ENCODE peak calls at places on chromosomes 2 and 18, in six cellular contexts. P is body of pancreas, R is heart left ventricle, C is NB4, W is transverse colon, I is uterus. U is an unnamed sample.

GRCh38 chr2:71935291-71935848 is 212.3 kb downstream of the CYP26B1 start:
- DNase-seq in W (peak), P (peak), I (peak), R (no peak), C (peak), U (no peak)

GRCh38 chr18:77057043-77057442 is 75.5 kb downstream of the MBP start:
- DNase-seq in P (no peak), I (no peak), C (peak), W (no peak), R (peak), U (no peak)

GRCh38 chr18:39842042-39842791 is 2112.8 kb upstream of the PIK3C3 start:
- DNase-seq in P (no peak), W (no peak), C (no peak), R (no peak), I (no peak), U (no peak)

GRCh38 chr2:25587361-25587760 is 86.0 kb downstream of the DTNB start:
- DNase-seq in W (no peak), R (no peak), C (peak), I (no peak), P (peak), U (no peak)

GRCh38 chr2:73985318-73986084 is 791 bp downstream of the TET3 start:
- DNase-seq in I (peak), P (peak), R (peak), W (peak), C (peak), U (peak)

GRCh38 chr2:88265352-88265960 is 95.3 kb downstream of the THNSL2 start:
- DNase-seq in P (peak), R (no peak), C (peak), W (no peak), I (no peak), U (peak)

GRCh38 chr2:168722592-168722991 is 79.8 kb upstream of the NOSTRIN start:
- DNase-seq in R (no peak), C (no peak), W (no peak), I (peak), P (peak), U (no peak)

GRCh38 chr2:96548558-96549465 is 12.3 kb downstream of the ARID5A start:
- DNase-seq in R (no peak), C (no peak), P (no peak), W (no peak), I (no peak), U (no peak)

GRCh38 chr2:128303911-128304310 is 14.8 kb downstream of the HS6ST1 start:
- DNase-seq in R (peak), I (no peak), W (no peak), P (no peak), C (no peak), U (no peak)

GRCh38 chr2:104969564-104969963 is 68.3 kb upstream of the MRPS9 start:
- DNase-seq in R (no peak), P (no peak), I (no peak), W (no peak), C (peak), U (no peak)

GRCh38 chr2:51781691-51782090 is 749.8 kb upstream of the NRXN1 start:
- DNase-seq in R (no peak), W (no peak), I (no peak), P (no peak), C (no peak), U (no peak)

GRCh38 chr2:47564129-47564528 is 161.2 kb downstream of the MSH2 start:
- DNase-seq in W (no peak), C (no peak), P (no peak), R (no peak), I (no peak), U (peak)
- TF ChIP-seq POLR2A in W (no peak), C (no peak), P (no peak), R (no peak), I (no peak), U (no peak)

DNA sequence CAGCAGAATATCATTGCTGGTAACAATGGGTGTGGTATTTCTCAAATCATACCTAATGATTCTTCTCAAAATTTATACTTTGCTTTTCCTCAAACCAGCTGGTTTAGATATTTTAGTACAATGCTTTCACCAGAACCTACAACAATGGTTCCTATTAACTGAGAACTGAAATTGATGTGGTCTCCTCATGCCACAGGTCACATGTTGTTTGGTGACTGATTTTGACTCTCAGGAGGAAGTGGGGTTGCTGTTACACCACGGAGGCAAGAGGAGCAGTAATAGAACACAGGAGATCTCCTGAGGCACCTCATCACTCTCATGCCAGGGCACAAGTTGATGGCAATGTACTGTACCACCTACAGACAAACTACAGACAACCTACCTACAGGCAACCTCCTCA is 3.0 kb upstream of the CEP68 start:
- DNase-seq in C (peak), R (no peak), W (peak), P (peak), I (no peak), U (no peak)
- TF ChIP-seq POLR2A in C (no peak), R (no peak), W (no peak), P (no peak), I (no peak), U (no peak)

GRCh38 chr2:150465703-150466569 is 21.5 kb downstream of the RND3 start:
- DNase-seq in W (no peak), R (no peak), I (no peak), C (no peak), P (no peak), U (no peak)

GRCh38 chr2:150466770-150467640 is 20.5 kb downstream of the RND3 start:
- DNase-seq in R (no peak), W (no peak), P (no peak), C (no peak), I (no peak), U (no peak)

GRCh38 chr2:150468350-150468960 is 19.0 kb downstream of the RND3 start:
- DNase-seq in W (no peak), C (no peak), P (no peak), I (no peak), R (no peak), U (no peak)

GRCh38 chr2:150469706-150470105 is 17.8 kb downstream of the RND3 start:
- DNase-seq in I (no peak), C (no peak), R (no peak), W (no peak), P (no peak), U (no peak)

DNA sequence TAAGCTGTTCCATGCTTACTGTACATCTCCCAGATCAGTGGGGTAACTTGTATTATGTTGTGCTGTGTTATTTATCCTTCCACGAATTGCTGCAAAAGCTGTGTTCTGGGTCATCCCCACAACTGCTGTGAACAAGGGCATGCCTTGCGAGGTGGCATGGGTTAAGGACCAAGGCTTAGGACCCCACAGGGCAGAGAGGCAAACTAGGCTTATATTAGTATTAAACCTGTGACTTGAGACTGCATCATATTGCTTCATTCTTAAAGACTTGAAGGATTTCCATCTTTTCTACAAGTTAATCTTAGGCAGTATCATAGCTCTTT is 19.9 kb downstream of the RND3 start:
- DNase-seq in P (no peak), C (no peak), W (no peak), I (no peak), R (no peak), U (no peak)
- TF ChIP-seq POLR2A in P (no peak), C (no peak), W (no peak), I (no peak), R (no peak), U (no peak)

DNA sequence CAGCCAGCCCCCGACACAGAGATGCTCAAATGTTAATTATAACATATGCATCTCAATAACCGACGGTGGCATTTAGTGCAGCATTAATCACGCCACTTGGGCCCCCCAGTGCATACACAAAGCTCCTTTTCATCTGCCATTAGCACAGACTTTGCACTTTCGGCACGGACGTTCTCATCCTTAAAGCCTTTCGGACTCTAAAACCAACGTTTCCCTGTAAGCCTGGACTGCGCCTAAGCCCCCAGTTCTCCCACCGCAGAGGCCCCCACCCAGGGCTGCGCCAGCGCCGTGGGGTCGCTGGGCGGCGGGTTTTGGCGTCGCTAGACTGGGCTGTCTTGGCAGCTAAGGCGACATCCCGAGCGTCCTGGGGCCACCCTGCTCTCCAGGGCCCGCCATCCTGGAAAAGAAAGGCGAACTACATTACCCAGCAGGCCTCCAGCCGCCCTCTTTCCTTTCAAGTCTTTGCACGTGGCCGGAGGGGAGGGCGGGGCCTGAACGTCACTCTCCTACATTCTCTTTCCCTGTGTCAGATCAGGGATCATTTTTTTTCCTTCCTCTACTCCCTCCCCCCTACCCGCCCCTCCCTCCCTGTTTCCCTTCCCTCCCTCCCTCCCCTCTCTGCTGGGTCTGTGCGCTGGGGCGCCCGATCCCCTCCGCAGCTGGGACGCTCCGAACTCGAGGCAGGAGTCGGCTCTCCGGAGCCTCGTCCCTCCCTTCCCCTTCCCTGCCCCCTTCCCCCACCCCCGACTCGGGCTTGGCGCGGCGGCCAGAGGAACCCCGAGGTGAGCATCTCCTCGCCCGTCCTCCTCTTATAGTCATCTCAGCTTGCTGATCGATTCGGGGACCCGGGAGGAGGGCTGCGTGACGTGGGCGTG is at the start of gene CTIF:
- DNase-seq in I (peak), P (peak), W (peak), C (peak), R (peak), U (peak)
- TF ChIP-seq POLR2A in I (peak), P (no peak), W (peak), C (no peak), R (peak), U (no peak)

GRCh38 chr2:28355521-28356094 is 37.0 kb upstream of the FOSL2 start:
- DNase-seq in P (peak), W (no peak), R (peak), C (no peak), I (peak), U (peak)
- TF ChIP-seq POLR2A in P (no peak), W (no peak), R (no peak), C (no peak), I (no peak), U (no peak)

GRCh38 chr2:200847268-200847667 is 17.2 kb downstream of the CLK1 start:
- DNase-seq in W (no peak), P (no peak), R (no peak), I (no peak), C (no peak), U (no peak)

GRCh38 chr2:200852605-200853004 is 11.9 kb downstream of the CLK1 start:
- DNase-seq in P (no peak), W (no peak), I (no peak), R (no peak), C (no peak), U (no peak)

GRCh38 chr2:200847939-200848338 is 16.5 kb downstream of the CLK1 start:
- DNase-seq in C (no peak), I (no peak), P (no peak), W (no peak), R (no peak), U (no peak)

GRCh38 chr2:200851398-200852248 is 12.8 kb downstream of the CLK1 start:
- DNase-seq in C (no peak), R (no peak), I (no peak), P (no peak), W (no peak), U (no peak)

DNA sequence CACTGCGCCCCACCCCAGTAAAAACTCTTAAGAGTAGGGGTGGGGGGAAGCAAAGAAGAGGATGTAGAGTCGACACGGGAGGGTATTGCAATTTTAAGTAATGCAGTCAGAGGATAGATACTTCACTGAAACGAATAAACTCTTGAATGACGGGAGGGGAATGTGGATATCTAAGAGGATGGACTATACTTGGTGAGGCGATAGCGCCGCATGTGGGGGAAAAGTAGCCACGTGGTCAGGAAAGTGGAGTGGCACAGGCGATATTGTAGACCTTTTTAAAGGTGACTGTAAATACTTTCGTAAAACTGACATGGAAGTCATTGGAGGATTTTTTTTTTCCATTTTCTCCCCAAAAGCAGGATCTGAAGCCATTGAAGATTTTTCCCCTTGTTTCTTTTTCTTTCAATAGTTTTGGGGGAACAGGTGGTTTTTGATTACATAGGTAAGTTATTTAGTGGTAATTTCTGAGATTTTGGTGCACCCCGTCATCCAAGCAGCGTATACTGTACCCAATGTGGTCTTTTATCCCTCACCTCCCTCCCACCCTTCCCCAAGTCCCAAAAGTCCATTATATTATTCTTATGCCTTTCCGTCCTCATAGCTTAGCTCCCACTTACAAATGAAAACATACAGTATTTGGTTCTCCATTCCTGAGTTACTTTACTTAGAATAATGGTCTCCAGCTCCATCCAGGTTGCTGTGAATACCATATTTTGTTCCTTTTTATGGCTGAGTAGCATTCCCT is 13.8 kb downstream of the CLK1 start:
- DNase-seq in W (no peak), R (no peak), P (no peak), C (no peak), I (no peak), U (peak)
- TF ChIP-seq POLR2A in W (no peak), R (no peak), P (no peak), C (no peak), I (no peak), U (no peak)

GRCh38 chr18:79679552-79680099 is at the start of gene CTDP1:
- DNase-seq in W (peak), R (peak), C (peak), I (peak), P (peak), U (peak)

GRCh38 chr18:79677221-79677620 is 2.4 kb upstream of the CTDP1 start:
- DNase-seq in R (no peak), I (no peak), C (peak), P (no peak), W (no peak), U (no peak)

GRCh38 chr18:79680100-79680879 is 687 bp downstream of the CTDP1 start:
- DNase-seq in C (peak), P (peak), I (no peak), W (peak), R (peak), U (peak)

GRCh38 chr18:79677840-79678239 is 1.8 kb upstream of the CTDP1 start:
- DNase-seq in C (no peak), I (no peak), P (no peak), R (no peak), W (no peak), U (no peak)

DNA sequence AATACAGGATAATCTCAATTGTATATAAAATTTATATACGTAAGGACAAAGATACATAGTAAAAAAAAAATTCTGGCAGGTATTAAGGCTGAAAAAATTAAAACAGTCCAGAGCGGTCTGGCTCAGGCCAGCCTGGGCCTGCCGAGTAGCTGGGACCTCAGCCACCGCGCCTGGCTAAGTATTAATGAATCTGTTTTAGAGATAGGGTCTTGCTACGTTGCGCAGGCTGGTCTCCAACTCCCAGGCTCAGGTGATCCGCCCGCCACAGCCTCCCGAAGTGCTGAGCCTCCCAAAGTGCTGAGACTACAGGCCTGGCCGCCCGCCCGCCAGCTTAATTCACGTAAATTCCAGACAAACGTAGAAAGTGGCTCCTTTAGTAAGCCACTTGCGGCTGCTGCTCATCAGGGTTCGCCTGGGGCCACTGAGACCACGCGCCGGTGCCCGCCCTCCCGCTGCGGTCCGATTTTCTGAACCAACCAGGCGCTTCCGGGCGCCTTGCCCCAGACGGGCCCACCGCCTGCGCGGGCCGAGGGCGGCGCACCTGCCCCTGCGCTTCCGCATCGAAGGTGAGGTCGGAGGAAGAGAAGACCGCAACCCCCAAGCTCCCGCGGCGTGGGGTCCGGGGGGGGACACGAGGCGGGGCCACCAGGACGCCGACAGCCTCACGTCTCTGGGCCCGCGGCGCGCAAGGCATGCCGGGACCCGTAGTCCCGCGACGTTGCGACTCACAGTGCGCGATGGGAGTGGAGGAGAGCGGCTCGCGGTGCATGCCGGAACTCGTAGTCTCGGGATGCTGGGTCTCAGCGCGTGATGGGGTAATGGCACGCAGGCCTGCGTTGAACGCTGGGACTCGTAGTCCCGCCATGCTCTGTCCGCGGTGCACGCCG is 695 bp upstream of the CTDP1 start:
- DNase-seq in R (peak), P (peak), W (peak), I (peak), C (peak), U (peak)
- TF ChIP-seq POLR2A in R (peak), P (peak), W (peak), I (no peak), C (peak), U (peak)

U was measured in erythroblast.